ENCODE peak calls at places on chromosomes 6 and 20, in five cellular contexts. T is hepatocyte, P is stomach, G is A549, A is mucosa of descending colon. C is an unnamed sample.

GRCh38 chr20:25224941-25225340 is 22.9 kb upstream of the PYGB start:
- DNase-seq in T (no peak), P (no peak), G (no peak), A (no peak), C (no peak)

GRCh38 chr20:437787-438486 is 24.4 kb downstream of the TBC1D20 start:
- DNase-seq in T (no peak), P (no peak), G (no peak), A (no peak), C (no peak)

GRCh38 chr6:140661691-140662090 is 1287.2 kb upstream of the CITED2 start:
- DNase-seq in T (no peak), P (no peak), G (no peak), A (no peak), C (no peak)

GRCh38 chr6:41732149-41732548 is 3.3 kb downstream of the TFEB start:
- DNase-seq in T (no peak), P (no peak), G (no peak), A (no peak), C (no peak)

GRCh38 chr6:106397441-106397840 is 36.9 kb downstream of the CRYBG1 start:
- DNase-seq in T (no peak), P (no peak), G (no peak), A (no peak), C (no peak)

GRCh38 chr6:41182069-41183034 is 18.6 kb downstream of the TREML2 start:
- DNase-seq in T (peak), P (peak), G (peak), A (no peak), C (peak)

GRCh38 chr6:112501705-112502104 is 154.6 kb downstream of the RFPL4B start:
- DNase-seq in T (peak), P (no peak), G (no peak), A (no peak), C (peak)

GRCh38 chr6:116764961-116765841 is at the start of gene FAM162B:
- DNase-seq in T (peak), P (no peak), G (no peak), A (peak), C (no peak)

GRCh38 chr20:53929399-53929798 is 141.0 kb downstream of the BCAS1 start:
- DNase-seq in T (no peak), P (no peak), G (no peak), A (no peak), C (no peak)

GRCh38 chr6:33075568-33076405 is at the start of gene HLA-DPB1:
- DNase-seq in T (peak), P (no peak), G (peak), A (no peak), C (no peak)

GRCh38 chr6:26521485-26522391 is 16.4 kb upstream of the HMGN4 start:
- DNase-seq in T (peak), P (peak), G (peak), A (peak), C (peak)

GRCh38 chr6:148530976-148531375 is 188.3 kb downstream of the SASH1 start:
- DNase-seq in T (no peak), P (no peak), G (no peak), A (no peak), C (no peak)

GRCh38 chr20:25274481-25274880 is 26.6 kb downstream of the PYGB start:
- DNase-seq in T (no peak), P (peak), G (no peak), A (peak), C (no peak)

DNA sequence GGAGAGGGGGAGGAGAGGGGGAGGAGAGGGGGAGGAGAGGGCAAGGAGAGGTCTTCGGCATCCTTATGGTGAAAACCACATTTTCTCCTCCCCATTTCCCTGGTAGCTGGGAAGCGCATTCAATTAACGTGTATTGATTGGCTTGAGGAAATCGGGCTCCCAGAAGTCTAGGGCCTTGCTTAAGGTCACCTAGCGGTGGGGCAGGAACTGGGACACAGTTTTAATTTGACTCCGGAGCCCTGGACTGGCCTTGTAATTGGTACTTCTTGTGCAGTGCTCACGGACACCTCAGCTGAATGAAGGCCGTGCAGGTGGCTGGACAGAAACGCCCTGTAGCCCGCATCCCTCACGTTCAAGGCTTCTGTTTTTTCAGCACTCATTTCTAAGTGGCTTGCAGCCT is 42.8 kb downstream of the CTCFL start:
- DNase-seq in T (no peak), P (no peak), G (no peak), A (no peak), C (no peak)
- TF ChIP-seq CTCF in T (no peak), P (no peak), G (no peak), A (no peak), C (no peak)

GRCh38 chr6:7543761-7544424 is 2.4 kb downstream of the DSP start:
- DNase-seq in T (peak), P (no peak), G (no peak), A (peak), C (no peak)
- TF ChIP-seq CTCF in T (no peak), P (no peak), G (no peak), A (no peak), C (no peak)

GRCh38 chr6:39003072-39003471 is 45.5 kb upstream of the GLP1R start:
- DNase-seq in T (no peak), P (no peak), G (no peak), A (no peak), C (no peak)
- TF ChIP-seq CTCF in T (peak), P (no peak), G (no peak), A (no peak), C (peak)

GRCh38 chr6:132715204-132715603 is 1.3 kb upstream of the VNN1 start:
- DNase-seq in T (peak), P (peak), G (peak), A (peak), C (no peak)
- TF ChIP-seq CTCF in T (peak), P (peak), G (peak), A (no peak), C (no peak)